ENCODE peak calls at places on chromosomes 3 and 15, in eight cellular contexts. B, L, S, E, Z, F, O and Y are unnamed samples.

GRCh38 chr3:175404026-175404425 is 544.9 kb downstream of the NAALADL2 start:
- DNase-seq in O (no peak), L (no peak), E (peak; percentile 47), S (no peak), F (no peak), B (no peak), Z (no peak), Y (no peak)

GRCh38 chr3:53083496-53083895 is 37.6 kb upstream of the SFMBT1 start:
- DNase-seq in F (peak; percentile 73), B (no peak), S (peak; percentile 65), Z (no peak), L (no peak), E (peak; percentile 67), O (no peak), Y (peak; percentile 46)

GRCh38 chr3:18837137-18837536 is 311.2 kb upstream of the KCNH8 start:
- DNase-seq in Z (no peak), E (no peak), B (no peak), S (no peak), O (no peak), L (peak; percentile 11), F (no peak), Y (no peak)

GRCh38 chr3:55662683-55663082 is 175.6 kb upstream of the WNT5A start:
- DNase-seq in Z (no peak), S (no peak), F (no peak), O (no peak), L (peak; percentile 75), E (peak; percentile 23), B (no peak), Y (no peak)

GRCh38 chr15:26971303-26972018 is 480 bp downstream of the GABRG3 start:
- DNase-seq in L (no peak), S (no peak), E (no peak), O (no peak), F (no peak), B (no peak), Z (no peak), Y (no peak)

GRCh38 chr3:66268864-66269263 is 48.1 kb downstream of the SLC25A26 start:
- DNase-seq in F (no peak), S (no peak), Z (no peak), L (no peak), O (no peak), E (no peak), B (no peak), Y (no peak)

GRCh38 chr15:52658955-52659354 is 20.2 kb downstream of the ATOSA start:
- DNase-seq in E (no peak), S (no peak), L (peak; percentile 66), O (no peak), Z (no peak), B (no peak), F (no peak), Y (no peak)

GRCh38 chr3:105868450-105868744 is 415 bp downstream of the CBLB start:
- DNase-seq in E (peak; percentile 46), S (peak; percentile 57), F (peak; percentile 80), Z (peak; percentile 81), L (peak; percentile 49), O (peak; percentile 6), B (peak; percentile 53), Y (peak; percentile 86)

GRCh38 chr3:25350741-25351140 is 77.3 kb upstream of the RARB start:
- DNase-seq in B (no peak), Z (no peak), F (no peak), O (no peak), E (no peak), L (no peak), S (no peak), Y (no peak)

GRCh38 chr15:85618956-85619491 is 175.7 kb downstream of the KLHL25 start:
- DNase-seq in F (peak; percentile 92), L (no peak), O (no peak), Z (peak; percentile 92), S (peak; percentile 86), B (peak; percentile 92), E (peak; percentile 98), Y (peak; percentile 87)

GRCh38 chr15:43517354-43518072 is at the start of gene MAP1A:
- DNase-seq in E (peak; percentile 68), L (no peak), O (no peak), Z (peak; percentile 80), F (peak; percentile 89), B (peak; percentile 68), S (peak; percentile 71), Y (peak; percentile 69)

GRCh38 chr15:70345251-70346019 is 247.7 kb upstream of the TLE3 start:
- DNase-seq in O (no peak), E (no peak), F (no peak), B (no peak), Z (no peak), L (no peak), S (no peak), Y (no peak)

GRCh38 chr15:37900286-37901221 is 33.9 kb upstream of the TMCO5A start:
- DNase-seq in F (no peak), Z (no peak), S (no peak), E (no peak), O (no peak), L (peak; percentile 87), B (no peak), Y (no peak)

GRCh38 chr15:90870354-90871096 is 2.1 kb downstream of the FURIN start:
- DNase-seq in Z (no peak), O (no peak), L (no peak), S (no peak), E (peak; percentile 40), F (no peak), B (no peak), Y (no peak)

GRCh38 chr3:89107461-89108035 is at the start of gene EPHA3:
- DNase-seq in B (peak; percentile 66), F (peak; percentile 85), O (no peak), S (peak; percentile 82), E (peak; percentile 71), Z (peak; percentile 86), L (no peak), Y (peak; percentile 73)

GRCh38 chr15:43876872-43877271 is 50.1 kb downstream of the WDR76 start:
- DNase-seq in S (no peak), O (no peak), B (no peak), E (no peak), F (no peak), L (no peak), Z (no peak), Y (no peak)

GRCh38 chr15:74793135-74794028 is 11.5 kb downstream of the CSK start:
- DNase-seq in Z (no peak), B (no peak), E (no peak), L (no peak), O (peak; percentile 60), F (peak; percentile 59), S (no peak), Y (no peak)

DNA sequence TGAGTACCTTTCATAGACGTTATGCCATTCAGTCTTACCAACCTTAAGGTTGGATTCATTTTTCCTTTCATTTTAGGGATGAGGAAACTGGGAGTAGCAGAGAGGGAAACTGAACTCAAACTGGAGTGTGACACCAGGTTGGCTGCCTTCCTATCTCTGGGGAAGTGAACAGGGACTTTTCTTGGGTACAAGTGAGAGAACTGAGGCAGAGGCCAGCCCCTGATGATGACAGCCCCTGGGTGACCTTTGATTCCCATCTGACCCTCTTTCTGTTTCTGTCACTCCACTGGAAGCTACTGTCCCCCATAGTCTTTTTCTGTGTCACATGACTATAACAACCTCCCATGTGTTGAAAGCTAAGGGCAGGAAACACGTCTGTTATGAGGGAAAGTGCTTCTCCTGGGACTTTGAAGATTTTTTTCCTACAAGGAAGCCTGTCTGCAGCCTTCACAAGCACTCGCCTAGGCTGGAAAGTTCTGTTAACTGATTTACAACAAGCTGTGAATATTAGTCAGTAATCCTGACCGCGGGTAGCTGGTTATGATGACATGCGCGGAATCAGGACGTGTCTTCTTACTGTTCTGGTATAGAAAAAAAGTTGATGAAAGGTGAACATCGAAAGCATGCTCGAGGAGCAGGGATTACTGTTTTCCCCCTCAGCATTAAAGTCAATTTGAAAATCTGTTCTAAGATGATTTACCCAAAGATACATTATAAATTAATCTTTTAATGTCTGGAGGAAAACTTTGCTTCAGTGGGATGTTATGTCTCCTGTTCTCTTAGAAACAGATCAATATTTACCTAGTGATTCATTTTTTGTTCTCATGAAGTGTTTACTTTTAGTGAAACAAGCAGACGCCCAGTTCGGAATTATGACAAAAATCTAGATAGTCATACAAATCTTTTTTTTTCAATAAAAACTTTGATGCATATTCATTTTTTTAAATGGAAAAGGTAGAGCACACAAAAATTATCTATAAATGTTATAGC is 31.5 kb downstream of the ABHD2 start:
- DNase-seq in F (no peak), S (no peak), E (peak; percentile 76), L (peak; percentile 87), O (no peak), B (no peak), Z (peak; percentile 67), Y (no peak)
- H3K27ac ChIP-seq in F (peak overlapping the region; percentile 71), S (peak overlapping the region; percentile 89), E (peak overlapping the region; percentile 65), L (peak overlapping the region; percentile 99), O (no peak overlapping the region), B (peak overlapping the region; percentile 71), Z (peak overlapping the region; percentile 83), Y (peak overlapping the region; percentile 100)

GRCh38 chr3:116316781-116317180 is 128.5 kb downstream of the LSAMP start:
- DNase-seq in B (no peak), F (peak; percentile 71), S (no peak), O (no peak), Z (no peak), L (no peak), E (no peak), Y (no peak)

GRCh38 chr3:116318370-116318769 is 126.9 kb downstream of the LSAMP start:
- DNase-seq in E (no peak), F (no peak), L (no peak), Z (no peak), S (no peak), B (no peak), O (no peak), Y (no peak)

GRCh38 chr3:116314476-116314875 is 130.8 kb downstream of the LSAMP start:
- DNase-seq in F (no peak), B (no peak), S (no peak), E (no peak), Z (no peak), L (no peak), O (no peak), Y (no peak)
- H3K27ac ChIP-seq in F (peak overlapping the region; percentile 50), B (no peak overlapping the region), S (no peak overlapping the region), E (no peak overlapping the region), Z (no peak overlapping the region), L (no peak overlapping the region), O (no peak overlapping the region), Y (no peak overlapping the region)

GRCh38 chr15:45376300-45376928 is 1.9 kb downstream of the GATM start:
- DNase-seq in B (no peak), F (no peak), Z (no peak), O (no peak), S (no peak), L (no peak), E (no peak), Y (no peak)
- H3K27ac ChIP-seq in B (no peak overlapping the region), F (peak overlapping the region; percentile 93), Z (peak overlapping the region; percentile 76), O (no peak overlapping the region), S (peak overlapping the region; percentile 86), L (no peak overlapping the region), E (no peak overlapping the region), Y (no peak overlapping the region)

DNA sequence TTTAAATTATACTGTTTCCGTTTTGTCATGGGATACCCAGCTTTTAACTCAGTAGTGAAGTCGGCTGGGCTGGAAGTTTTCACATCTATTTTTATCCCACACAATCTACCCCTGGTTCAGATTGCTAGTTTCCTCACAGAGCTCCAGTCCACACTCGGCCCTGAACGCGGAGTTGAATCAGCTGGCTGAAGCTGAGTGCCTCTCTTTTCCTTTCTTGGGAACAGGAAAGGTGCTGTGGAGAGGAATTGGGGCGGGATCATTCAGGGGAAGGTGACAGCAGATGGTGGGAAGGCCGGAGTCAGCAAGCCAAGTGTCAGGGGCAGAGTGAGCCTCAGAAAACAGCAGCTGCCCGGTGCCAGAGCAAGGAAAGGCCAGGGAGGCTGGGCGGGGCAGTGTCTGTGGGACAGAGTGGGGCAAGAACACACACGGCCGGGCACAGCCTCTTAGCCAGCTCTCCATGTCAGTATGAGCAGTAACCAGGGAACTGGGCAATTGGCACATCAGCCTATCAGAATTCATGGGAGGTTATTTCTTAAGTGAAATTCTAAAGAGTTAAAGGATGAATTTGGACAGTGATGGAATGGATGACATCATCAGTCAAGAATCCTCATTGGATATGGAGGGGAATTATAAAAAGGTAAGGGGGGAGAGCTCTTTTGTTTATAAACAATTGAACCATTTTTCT is 135.7 kb upstream of the IL12A start:
- DNase-seq in O (no peak), S (peak; percentile 77), L (peak; percentile 37), B (peak; percentile 55), Z (peak; percentile 79), F (peak; percentile 80), E (peak; percentile 63), Y (peak; percentile 80)
- H3K27ac ChIP-seq in O (no peak overlapping the region), S (peak overlapping the region; percentile 93), L (no peak overlapping the region), B (peak overlapping the region; percentile 96), Z (peak overlapping the region; percentile 78), F (peak overlapping the region; percentile 90), E (peak overlapping the region; percentile 84), Y (peak overlapping the region; percentile 54)